ENCODE peak calls at places on chromosomes 3 and 15, in five cellular contexts. Q is brain microvascular endothelial cell, J is NCI-H1092 treated with DMSO at 0.1 percent for 48 hours, B is K562, A is activated T-cell treated with anti-CD3 and anti-CD28 coated beads for 1 hour. S is an unnamed sample.

GRCh38 chr15:65249641-65250040 is 37.0 kb downstream of the PARP16 start:
- DNase-seq in Q (no peak), J (no peak), B (no peak), A (no peak), S (no peak)

GRCh38 chr3:138928727-138929372 is 18.1 kb downstream of the FOXL2 start:
- DNase-seq in Q (no peak), J (no peak), B (no peak), A (no peak), S (no peak)

GRCh38 chr3:64456674-64457073 is 231.1 kb downstream of the ADAMTS9 start:
- DNase-seq in Q (no peak), J (no peak), B (no peak), A (no peak), S (no peak)

GRCh38 chr3:100402150-100402706 is 889 bp downstream of the LNP1 start:
- DNase-seq in Q (no peak), J (peak), B (no peak), A (no peak), S (no peak)

GRCh38 chr3:19901918-19902317 is 32.1 kb downstream of the EFHB start:
- DNase-seq in Q (no peak), J (no peak), B (no peak), A (no peak), S (no peak)

GRCh38 chr3:63304421-63304820 is 26.3 kb downstream of the SYNPR start:
- DNase-seq in Q (no peak), J (no peak), B (no peak), A (no peak), S (no peak)

GRCh38 chr15:85625431-85625830 is 169.3 kb downstream of the KLHL25 start:
- DNase-seq in Q (no peak), J (no peak), B (no peak), A (no peak), S (no peak)

GRCh38 chr3:187718802-187719201 is 16.4 kb upstream of the RTP2 start:
- DNase-seq in Q (no peak), J (no peak), B (no peak), A (no peak), S (no peak)

GRCh38 chr15:27250223-27250622 is 279.2 kb downstream of the GABRG3 start:
- DNase-seq in Q (no peak), J (peak), B (no peak), A (no peak), S (no peak)

GRCh38 chr3:136434429-136434828 is 184.3 kb downstream of the PCCB start:
- DNase-seq in Q (no peak), J (no peak), B (no peak), A (no peak), S (no peak)

GRCh38 chr3:8827641-8828040 is 58.2 kb upstream of the OXTR start:
- DNase-seq in Q (no peak), J (no peak), B (no peak), A (no peak), S (no peak)

GRCh38 chr15:60795471-60795870 is 316.5 kb upstream of the ICE2 start:
- DNase-seq in Q (no peak), J (no peak), B (no peak), A (no peak), S (no peak)

GRCh38 chr3:45612918-45613602 is 18.5 kb downstream of the LIMD1 start:
- DNase-seq in Q (no peak), J (no peak), B (no peak), A (no peak), S (no peak)

GRCh38 chr3:107994181-107994580 is 96.7 kb downstream of the CD47 start:
- DNase-seq in Q (no peak), J (no peak), B (no peak), A (no peak), S (no peak)

GRCh38 chr3:111723293-111723963 is 128.3 kb upstream of the ZBED2 start:
- DNase-seq in Q (peak), J (no peak), B (no peak), A (no peak), S (no peak)

S was measured in effector memory CD4-positive, alpha-beta T cell.